ENCODE peak calls at places on chromosomes 5 and 9, in seven cellular contexts. B, A, W, C, G, H and V are unnamed samples.

GRCh38 chr5:56480305-56481146 is 247.4 kb upstream of the ANKRD55 start:
- DNase-seq in H (peak), G (no peak), B (no peak), C (no peak), A (peak), W (peak), V (peak)

GRCh38 chr5:148653840-148654781 is at the start of gene HTR4:
- DNase-seq in H (no peak), C (no peak), B (no peak), W (peak), G (no peak), A (peak), V (no peak)

GRCh38 chr9:7103382-7104170 is 345.8 kb downstream of the KDM4C start:
- DNase-seq in A (peak), H (no peak), W (peak), B (no peak), C (no peak), G (no peak), V (peak)

GRCh38 chr9:8304720-8305119 is 505.1 kb upstream of the DMAC1 start:
- DNase-seq in G (no peak), A (no peak), H (no peak), B (no peak), W (no peak), C (no peak), V (no peak)

GRCh38 chr5:24788829-24789509 is 144.2 kb upstream of the CDH10 start:
- DNase-seq in C (peak), B (no peak), A (no peak), G (no peak), W (no peak), H (peak), V (peak)

GRCh38 chr5:6291961-6292360 is 86.4 kb downstream of the MED10 start:
- DNase-seq in G (peak), A (no peak), W (peak), H (no peak), B (no peak), C (peak), V (peak)

GRCh38 chr5:56647109-56647863 is 168.1 kb upstream of the MAP3K1 start:
- DNase-seq in B (no peak), H (no peak), C (no peak), W (peak), A (no peak), G (no peak), V (no peak)

GRCh38 chr9:121637441-121638222 is 13.8 kb upstream of the DAB2IP start:
- DNase-seq in B (no peak), A (no peak), G (no peak), C (peak), W (no peak), H (peak), V (peak)

GRCh38 chr9:130430232-130430631 is 14.5 kb upstream of the ASS1 start:
- DNase-seq in B (no peak), A (no peak), G (no peak), C (no peak), H (no peak), W (no peak), V (no peak)

GRCh38 chr5:89556215-89557009 is 673.4 kb upstream of the MEF2C start:
- DNase-seq in A (no peak), W (peak), C (peak), B (no peak), H (peak), G (no peak), V (peak)

GRCh38 chr9:133780404-133780945 is 42.3 kb upstream of the SARDH start:
- DNase-seq in A (no peak), G (no peak), W (no peak), C (no peak), H (no peak), B (no peak), V (no peak)